ENCODE peak calls at places on chromosome 7, in seven cellular contexts. P, H, E, R, N, C and J are unnamed samples. For H3K4me1, the result is how much of the 10 kb centered on the place peaks cover.

GRCh38 chr7:119572132-119572531 is 700.8 kb upstream of the KCND2 start:
- DNase-seq in C (no peak), N (no peak), R (no peak), H (no peak), E (no peak), P (no peak), J (peak)

GRCh38 chr7:124812764-124813163 is 47.2 kb upstream of the GPR37 start:
- DNase-seq in E (no peak), N (no peak), H (no peak), R (no peak), C (no peak), P (no peak), J (no peak)

GRCh38 chr7:139860090-139860773 is 31.2 kb downstream of the TBXAS1 start:
- DNase-seq in N (peak), E (peak), H (no peak), P (no peak), R (peak), C (no peak), J (no peak)

GRCh38 chr7:55951637-55952351 is at the start of gene MRPS17:
- DNase-seq in C (peak), R (peak), N (peak), H (peak), E (peak), P (peak), J (peak)

GRCh38 chr7:26686448-26686981 is 177.9 kb downstream of the SKAP2 start:
- DNase-seq in E (no peak), P (no peak), R (no peak), C (no peak), N (peak), H (peak), J (peak)

GRCh38 chr7:156532016-156532602 is 108.5 kb upstream of the RNF32 start:
- DNase-seq in N (no peak), E (no peak), C (no peak), R (no peak), H (no peak), P (no peak), J (no peak)

GRCh38 chr7:105136221-105136620 is 122.2 kb downstream of the KMT2E start:
- DNase-seq in N (no peak), P (no peak), H (no peak), E (no peak), R (no peak), C (peak), J (no peak)

GRCh38 chr7:4097001-4097609 is 585.0 kb upstream of the FOXK1 start:
- DNase-seq in C (no peak), E (no peak), H (no peak), P (no peak), R (no peak), N (no peak), J (no peak)

GRCh38 chr7:38902443-38902842 is 6.5 kb downstream of the VPS41 start:
- DNase-seq in N (no peak), R (no peak), C (no peak), E (no peak), H (no peak), P (no peak), J (no peak)

GRCh38 chr7:155369-156000 is 36.9 kb upstream of the FAM20C start:
- DNase-seq in N (no peak), P (no peak), C (no peak), R (no peak), H (peak), E (no peak), J (peak)

GRCh38 chr7:54664235-54665228 is 94.5 kb downstream of the SEC61G start:
- DNase-seq in E (peak), H (peak), P (peak), C (peak), N (peak), R (peak), J (peak)

GRCh38 chr7:128113839-128114238 is 82.6 kb upstream of the LRRC4 start:
- DNase-seq in E (no peak), N (no peak), P (no peak), C (no peak), H (no peak), R (no peak), J (no peak)

GRCh38 chr7:155591055-155591750 is 44.8 kb upstream of the CNPY1 start:
- DNase-seq in P (no peak), N (peak), R (peak), H (no peak), C (no peak), E (peak), J (peak)

GRCh38 chr7:5541087-5541992 is 117.7 kb upstream of the TNRC18 start:
- DNase-seq in R (no peak), E (no peak), N (no peak), C (peak), P (no peak), H (no peak), J (no peak)

GRCh38 chr7:52498319-52498718 is 537.1 kb upstream of the POM121L12 start:
- DNase-seq in C (no peak), R (no peak), N (no peak), P (no peak), H (no peak), E (no peak), J (no peak)

GRCh38 chr7:27453702-27454405 is 208.8 kb downstream of the HIBADH start:
- DNase-seq in E (no peak), N (no peak), P (no peak), H (no peak), R (no peak), C (no peak), J (no peak)

GRCh38 chr7:7416031-7416968 is 119.4 kb downstream of the COL28A1 start:
- DNase-seq in H (no peak), P (peak), E (peak), R (peak), N (no peak), C (peak), J (no peak)

GRCh38 chr7:96246972-96247371 is 74.9 kb downstream of the SLC25A13 start:
- DNase-seq in C (no peak), R (no peak), P (no peak), H (no peak), N (no peak), E (no peak), J (no peak)

GRCh38 chr7:112726076-112726475 is 64.1 kb downstream of the TMEM168 start:
- DNase-seq in H (no peak), E (no peak), C (no peak), N (no peak), P (peak), R (no peak), J (no peak)

DNA sequence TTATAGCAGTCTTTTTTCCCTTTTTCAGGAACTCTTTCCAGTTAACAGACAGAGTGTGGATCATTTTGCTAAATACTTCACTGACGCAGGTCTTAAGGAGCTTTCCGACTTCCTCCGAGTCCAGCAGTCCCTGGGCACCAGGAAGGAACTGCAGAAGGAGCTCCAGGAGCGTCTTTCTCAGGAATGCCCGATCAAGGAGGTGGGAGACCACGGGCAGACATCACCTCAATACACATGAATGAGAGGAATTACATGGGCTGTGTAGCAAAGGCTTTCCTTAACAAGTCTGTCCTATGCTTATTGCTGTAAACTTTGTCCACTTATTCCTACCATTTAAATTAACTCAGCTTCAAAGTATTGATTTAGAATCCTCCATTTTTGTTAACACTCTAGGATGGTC is 48.8 kb downstream of the BZW2 start:
- DNase-seq in R (no peak), E (no peak), C (no peak), N (no peak), H (no peak), P (no peak), J (no peak)
- H3K27ac ChIP-seq in R (no peak), E (no peak), C (no peak), N (no peak), H (peak), P (no peak), J (no peak)

GRCh38 chr7:130921391-130922180 is 187.6 kb upstream of the KLF14 start:
- DNase-seq in C (no peak), N (no peak), E (peak), P (peak), H (peak), R (peak), J (peak)

GRCh38 chr7:130918129-130919052 is 184.4 kb upstream of the KLF14 start:
- DNase-seq in P (no peak), N (no peak), C (no peak), H (no peak), R (no peak), E (no peak), J (no peak)

GRCh38 chr7:130917669-130918128 is 183.7 kb upstream of the KLF14 start:
- DNase-seq in H (no peak), E (no peak), C (peak), N (no peak), R (no peak), P (no peak), J (no peak)

GRCh38 chr7:130920122-130920521 is 186.1 kb upstream of the KLF14 start:
- DNase-seq in P (no peak), N (no peak), C (no peak), R (no peak), H (no peak), E (no peak), J (no peak)

GRCh38 chr7:130919316-130920103 is 185.5 kb upstream of the KLF14 start:
- DNase-seq in P (no peak), R (no peak), C (no peak), E (no peak), N (no peak), H (no peak), J (no peak)
- H3K4me1 ChIP-seq in P (half or more), R (half or more), C (half or more), E (under half), N (under half), H (under half), J (half or more)

DNA sequence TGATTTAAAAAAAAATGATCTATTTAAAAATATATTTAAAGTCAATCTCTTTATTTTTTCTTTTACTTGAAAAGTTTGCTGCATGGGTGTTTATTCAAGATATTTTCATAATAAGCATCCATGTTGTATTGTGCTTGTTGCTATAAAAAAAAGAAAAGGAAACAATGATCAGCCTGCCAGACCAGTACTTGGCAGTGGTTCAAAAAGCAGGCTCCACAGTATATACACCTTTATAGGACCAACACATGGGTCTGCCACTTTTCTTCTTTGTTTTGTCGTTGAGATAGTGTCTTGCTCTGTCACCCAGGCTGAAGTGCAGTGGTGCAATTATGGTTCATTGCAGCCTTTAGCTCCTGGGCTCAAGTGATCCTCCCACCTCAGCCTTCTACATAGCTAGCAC is 228.0 kb downstream of the TWIST1 start:
- DNase-seq in N (no peak), P (no peak), C (no peak), R (no peak), E (no peak), H (no peak), J (no peak)
- H3K4me3 ChIP-seq in N (no peak), P (no peak), C (no peak), R (no peak), E (no peak), H (no peak), J (no peak)

GRCh38 chr7:50666124-50666496 is 100.9 kb upstream of the DDC start:
- DNase-seq in C (no peak), E (no peak), N (no peak), H (no peak), R (no peak), P (no peak), J (no peak)
- H3K27ac ChIP-seq in C (no peak), E (no peak), N (no peak), H (peak), R (no peak), P (peak), J (no peak)

DNA sequence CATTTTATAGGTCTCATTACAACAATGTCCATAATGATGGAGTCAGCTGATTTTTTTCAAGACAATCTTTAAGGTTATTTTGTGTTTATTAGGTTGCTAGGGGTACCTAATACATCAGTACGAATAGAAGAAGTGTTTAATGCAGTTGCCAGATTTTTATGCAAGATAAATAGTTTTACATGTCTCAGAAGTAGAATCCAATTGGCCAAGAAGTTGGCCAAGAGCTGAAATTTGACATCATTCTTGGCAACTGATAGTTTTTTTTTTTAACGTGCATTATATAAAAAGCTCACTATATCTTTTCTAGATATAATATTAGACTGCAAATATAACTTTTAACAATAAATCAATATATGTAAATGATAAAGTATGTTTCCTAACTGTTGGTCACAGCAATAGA is 208.5 kb downstream of the TRIL start:
- DNase-seq in N (no peak), R (no peak), H (no peak), E (no peak), C (no peak), P (no peak), J (no peak)
- H3K4me1 ChIP-seq in N (under half), R (under half), H (under half), E (under half), C (under half), P (under half), J (under half)

DNA sequence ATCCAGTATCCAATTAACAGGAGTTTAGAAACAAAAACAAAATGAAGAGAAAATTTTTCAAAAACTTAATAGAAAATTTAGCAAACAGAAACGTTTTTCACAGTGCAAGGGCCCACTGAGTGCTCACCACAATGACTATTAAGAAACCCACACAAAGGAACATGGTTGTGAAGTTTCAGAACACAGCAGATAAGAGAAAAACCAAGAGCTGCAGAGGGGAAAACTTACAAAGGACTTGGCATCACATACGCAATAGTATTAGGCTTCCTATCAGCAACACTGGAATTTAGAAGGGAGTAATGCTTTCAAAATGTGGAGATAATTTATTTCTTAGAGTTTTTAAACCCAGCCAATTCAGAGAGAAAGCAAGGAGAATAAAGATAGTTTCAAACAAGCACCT is 1.7 kb upstream of the C7orf25 start:
- DNase-seq in R (no peak), E (no peak), C (no peak), H (no peak), P (no peak), N (no peak), J (no peak)
- H3K4me3 ChIP-seq in R (no peak), E (no peak), C (no peak), H (no peak), P (no peak), N (no peak), J (no peak)